ENCODE peak calls at places on chromosomes 1 and 21, in six cellular contexts. N, I, C, X, U and L are unnamed samples.
A peak's percentile ranks its signal among the peaks of the same experiment; 100 is the strongest.

GRCh38 chr1:118151312-118151937 is 33.6 kb downstream of the SPAG17 start:
- DNase-seq in N (peak; percentile 76), X (peak; percentile 79), U (peak; percentile 29), I (peak; percentile 44), C (peak; percentile 68), L (peak; percentile 70)

GRCh38 chr21:35664683-35665082 is 395.6 kb downstream of the SETD4 start:
- DNase-seq in N (no peak), I (peak; percentile 28), X (peak; percentile 94), U (no peak), C (no peak), L (peak; percentile 20)

GRCh38 chr1:235391879-235392278 is 24.7 kb downstream of the TBCE start:
- DNase-seq in I (no peak), U (no peak), C (no peak), N (no peak), X (no peak), L (no peak)

GRCh38 chr1:226814751-226815496 is 55.5 kb upstream of the PSEN2 start:
- DNase-seq in I (peak; percentile 98), X (peak; percentile 100), N (no peak), U (no peak), C (no peak), L (peak; percentile 86)

GRCh38 chr1:101451888-101452287 is 215.1 kb downstream of the S1PR1 start:
- DNase-seq in U (no peak), I (no peak), X (no peak), C (no peak), N (no peak), L (no peak)

GRCh38 chr1:204103121-204103741 is 30.3 kb downstream of the SOX13 start:
- DNase-seq in I (no peak), N (no peak), C (peak; percentile 46), X (no peak), U (no peak), L (peak; percentile 35)

GRCh38 chr1:221772107-221772506 is 30.2 kb upstream of the DUSP10 start:
- DNase-seq in X (peak; percentile 49), U (no peak), I (no peak), C (no peak), N (no peak), L (no peak)

GRCh38 chr1:10225573-10225972 is 15.2 kb downstream of the KIF1B start:
- DNase-seq in C (no peak), X (no peak), U (no peak), N (no peak), I (no peak), L (peak; percentile 13)

GRCh38 chr1:67735806-67736627 is 51.0 kb downstream of the GADD45A start:
- DNase-seq in N (no peak), I (peak; percentile 78), U (peak; percentile 77), X (peak; percentile 61), C (peak; percentile 46), L (peak; percentile 95)

GRCh38 chr1:117886101-117886795 is 43.2 kb downstream of the GDAP2 start:
- DNase-seq in U (no peak), X (no peak), C (no peak), N (no peak), I (no peak), L (peak; percentile 58)

GRCh38 chr1:52913537-52913936 is 8.0 kb downstream of the ECHDC2 start:
- DNase-seq in X (no peak), C (peak; percentile 68), I (no peak), U (no peak), N (peak; percentile 80), L (no peak)

GRCh38 chr1:223695014-223695413 is 17.3 kb upstream of the CAPN2 start:
- DNase-seq in N (no peak), I (no peak), U (no peak), C (no peak), X (no peak), L (no peak)

DNA sequence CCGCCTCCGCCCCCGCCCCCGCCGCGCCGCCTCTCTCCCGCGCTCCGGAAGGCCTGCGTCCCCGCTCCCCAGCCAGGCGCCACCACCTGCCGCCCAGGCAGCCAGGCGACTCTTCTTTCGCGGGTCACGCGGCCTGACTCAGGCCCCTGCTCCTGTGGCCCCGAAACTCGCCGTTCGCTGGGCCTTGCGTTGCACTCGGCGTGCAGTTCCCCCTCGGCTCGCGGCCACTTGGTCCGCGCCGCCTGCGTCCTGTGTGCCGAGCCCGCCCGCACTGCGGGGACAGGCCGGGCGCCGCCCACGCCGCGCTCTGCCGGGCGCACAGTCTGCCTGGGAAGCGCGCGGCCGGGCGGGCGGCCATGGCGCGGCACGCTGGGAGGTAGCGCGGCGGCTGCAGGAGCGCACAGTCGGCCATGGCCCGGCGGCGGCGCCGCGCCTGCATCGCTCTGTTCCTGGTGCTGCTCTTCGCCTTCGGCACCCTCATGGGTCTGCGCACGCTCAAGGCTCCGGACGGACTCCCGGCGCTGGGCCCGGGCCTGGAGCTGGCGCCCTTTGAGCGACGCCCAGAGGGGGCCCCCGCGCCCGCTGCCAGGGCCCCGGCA is at the start of gene MANEAL:
- DNase-seq in I (peak; percentile 53), U (peak; percentile 68), C (peak; percentile 82), X (peak; percentile 63), N (peak; percentile 67), L (peak; percentile 76)
- TF ChIP-seq EZH2 in I (no peak), U (no peak), C (no peak), X (no peak), N (peak; percentile 40), L (no peak)

GRCh38 chr1:111737216-111738132 is 1.7 kb downstream of the INKA2 start:
- DNase-seq in U (no peak), X (no peak), C (peak; percentile 25), N (no peak), I (no peak), L (no peak)

GRCh38 chr1:111738133-111738435 is 1.1 kb downstream of the INKA2 start:
- DNase-seq in C (no peak), I (no peak), U (no peak), N (no peak), X (no peak), L (no peak)

GRCh38 chr1:111739222-111739983 is at the start of gene INKA2:
- DNase-seq in N (peak; percentile 93), X (peak; percentile 86), C (peak; percentile 95), U (peak; percentile 80), I (peak; percentile 78), L (peak; percentile 88)

GRCh38 chr1:111738436-111739221 is 566 bp downstream of the INKA2 start:
- DNase-seq in X (peak; percentile 67), N (peak; percentile 74), C (peak; percentile 81), I (peak; percentile 66), U (peak; percentile 54), L (peak; percentile 80)

DNA sequence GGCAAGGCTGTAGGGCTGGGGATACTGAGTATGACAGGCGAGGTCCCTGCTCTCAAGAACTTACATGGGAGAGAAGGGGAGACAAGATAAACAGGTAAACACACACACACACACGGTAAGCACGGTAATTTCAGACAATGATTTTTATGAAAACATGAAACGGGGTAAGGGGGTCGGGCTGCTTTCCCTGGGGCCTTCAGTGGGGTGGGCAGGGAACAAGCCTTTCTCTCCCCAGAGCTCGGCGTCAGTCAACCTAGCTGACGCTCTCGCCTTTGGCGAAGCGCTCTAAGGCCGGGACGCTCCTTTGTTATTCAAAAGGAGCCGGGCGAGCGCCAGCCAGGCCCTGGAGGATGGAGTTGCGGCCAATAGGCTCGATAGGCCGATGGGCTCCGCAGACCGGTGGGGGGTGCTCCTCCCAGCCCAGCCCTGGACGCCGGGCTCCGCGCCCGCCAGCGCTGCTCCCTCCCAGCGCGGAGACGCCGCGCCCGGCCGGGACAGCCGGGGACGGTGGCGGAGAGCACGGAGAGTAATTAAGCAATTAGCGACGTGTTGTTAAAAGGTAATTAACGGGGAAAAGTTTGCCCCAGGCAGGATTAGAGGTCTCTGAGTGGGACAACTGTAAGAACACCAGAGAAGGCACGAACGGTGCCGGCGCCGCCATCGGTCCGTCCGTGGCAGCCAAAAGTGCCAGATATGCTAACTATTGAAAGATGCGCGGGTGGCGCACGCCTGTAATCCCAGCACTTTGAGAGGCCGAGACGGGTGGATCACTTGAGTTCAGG is 980 bp upstream of the INKA2 start:
- DNase-seq in C (peak; percentile 96), I (no peak), N (peak; percentile 97), U (peak; percentile 9), X (peak; percentile 69), L (peak; percentile 88)
- H3K4me3 ChIP-seq in C (peak overlapping the region; percentile 57), I (peak overlapping the region; percentile 54), N (peak overlapping the region; percentile 95), U (peak overlapping the region; percentile 66), X (peak overlapping the region; percentile 64), L (peak overlapping the region; percentile 84)

GRCh38 chr1:119940697-119941096 is 44.4 kb upstream of the ADAM30 start:
- DNase-seq in X (no peak), C (no peak), N (no peak), U (no peak), I (no peak), L (no peak)

GRCh38 chr1:119933397-119933796 is 37.1 kb upstream of the ADAM30 start:
- DNase-seq in I (no peak), X (no peak), C (no peak), N (no peak), U (no peak), L (no peak)

GRCh38 chr1:119935915-119936314 is 39.6 kb upstream of the ADAM30 start:
- DNase-seq in U (no peak), C (no peak), X (no peak), I (no peak), N (no peak), L (no peak)

GRCh38 chr1:119937198-119937597 is 40.9 kb upstream of the ADAM30 start:
- DNase-seq in X (no peak), N (no peak), I (no peak), C (no peak), U (peak; percentile 22), L (no peak)

GRCh38 chr1:119935373-119935772 is 39.1 kb upstream of the ADAM30 start:
- DNase-seq in X (no peak), N (no peak), U (no peak), I (no peak), C (no peak), L (no peak)
- H3F3A ChIP-seq in X (no peaks in the 10 kb centered on the region), N (no peaks in the 10 kb centered on the region), U (peaks cover 5% of the 10 kb centered on the region), I (peaks cover 5% of the 10 kb centered on the region), C (no peaks in the 10 kb centered on the region), L (peaks cover 14% of the 10 kb centered on the region)

GRCh38 chr1:107139833-107140702 is 771 bp upstream of the NTNG1 start:
- DNase-seq in U (no peak), N (peak; percentile 86), C (peak; percentile 69), X (peak; percentile 72), I (no peak), L (peak; percentile 87)

GRCh38 chr1:107138767-107139445 is 1.9 kb upstream of the NTNG1 start:
- DNase-seq in I (no peak), X (peak; percentile 85), U (no peak), C (no peak), N (peak; percentile 11), L (peak; percentile 72)

GRCh38 chr1:107142370-107142668 is 1.5 kb downstream of the NTNG1 start:
- DNase-seq in U (no peak), N (no peak), C (no peak), X (no peak), I (no peak), L (no peak)

GRCh38 chr1:107141491-107142369 is 891 bp downstream of the NTNG1 start:
- DNase-seq in I (peak; percentile 15), U (peak; percentile 19), C (peak; percentile 61), X (peak; percentile 82), N (peak; percentile 73), L (peak; percentile 81)

DNA sequence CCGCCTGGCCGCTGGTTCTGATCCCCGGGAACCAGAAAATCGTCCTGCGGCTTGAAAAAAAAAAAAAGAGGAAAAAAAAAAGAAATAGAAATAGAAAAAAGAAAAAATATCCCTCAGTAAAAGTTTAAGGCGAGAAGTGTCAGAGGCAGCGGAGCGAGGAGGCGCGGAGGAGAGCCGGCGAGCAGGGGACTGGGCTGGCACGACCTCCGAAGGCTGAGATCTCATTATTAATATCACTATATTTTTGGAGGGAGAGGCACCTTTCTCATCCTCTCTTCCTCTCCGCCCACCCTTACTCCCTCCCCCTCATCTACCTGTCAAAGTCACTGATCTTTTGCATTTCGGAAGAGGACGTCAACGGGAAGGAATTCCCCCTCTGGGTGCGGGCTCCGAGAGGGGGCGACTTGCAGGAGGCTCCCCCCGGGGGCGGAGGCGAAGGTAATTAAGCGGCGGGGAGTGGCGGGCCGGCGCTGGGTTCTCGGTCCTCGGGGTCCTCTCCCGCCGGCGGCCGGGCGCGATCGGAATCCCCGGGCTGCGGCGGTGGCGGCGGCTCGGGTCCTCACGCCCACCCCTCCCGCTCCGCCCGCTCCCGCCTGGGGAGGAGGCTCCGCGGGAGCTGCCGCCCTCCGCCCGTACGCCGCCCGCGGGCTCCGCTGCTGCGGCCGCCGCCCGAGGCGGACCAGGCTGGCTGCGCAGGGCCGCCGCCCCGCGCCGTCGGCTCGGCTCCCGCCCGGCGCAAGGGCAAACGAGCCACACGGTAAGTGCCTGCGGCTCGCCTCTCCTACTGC is at the start of gene NTNG1:
- DNase-seq in N (peak; percentile 69), X (peak; percentile 64), C (peak; percentile 57), U (peak; percentile 23), I (no peak), L (peak; percentile 66)
- TF ChIP-seq EZH2 in N (no peak), X (no peak), C (no peak), U (no peak), I (no peak), L (no peak)